ENCODE peak calls at places on chromosomes 12 and 14, in six cellular contexts. P, J, H, Y, G and R are unnamed samples.

GRCh38 chr14:91012050-91012449 is 48.4 kb downstream of the RPS6KA5 start:
- DNase-seq in P (no peak), J (no peak), H (no peak), Y (no peak), G (no peak), R (no peak)

GRCh38 chr12:39127401-39127800 is 222.0 kb upstream of the CPNE8 start:
- DNase-seq in P (no peak), J (no peak), H (no peak), Y (no peak), G (no peak), R (no peak)

GRCh38 chr14:92382677-92383076 is 59.7 kb downstream of the SLC24A4 start:
- DNase-seq in P (no peak), J (peak; percentile 65), H (no peak), Y (peak; percentile 29), G (no peak), R (no peak)

GRCh38 chr12:2974560-2974971 is 15.4 kb downstream of the TEAD4 start:
- DNase-seq in P (no peak), J (no peak), H (no peak), Y (no peak), G (no peak), R (no peak)

GRCh38 chr12:31009976-31010375 is 63.7 kb upstream of the DDX11 start:
- DNase-seq in P (no peak), J (peak; percentile 24), H (no peak), Y (no peak), G (no peak), R (no peak)

GRCh38 chr14:91228112-91229004 is 16.1 kb downstream of the GPR68 start:
- DNase-seq in P (no peak), J (peak; percentile 84), H (peak; percentile 88), Y (peak; percentile 49), G (no peak), R (no peak)

GRCh38 chr14:63045612-63046320 is 508 bp upstream of the KCNH5 start:
- DNase-seq in P (no peak), J (no peak), H (no peak), Y (no peak), G (no peak), R (peak; percentile 93)

GRCh38 chr12:47828967-47829482 is 9.3 kb upstream of the HDAC7 start:
- DNase-seq in P (peak; percentile 77), J (peak; percentile 81), H (no peak), Y (peak; percentile 68), G (peak; percentile 87), R (peak; percentile 71)

GRCh38 chr12:106171117-106171750 is 32.5 kb upstream of the NUAK1 start:
- DNase-seq in P (no peak), J (no peak), H (no peak), Y (no peak), G (no peak), R (no peak)

GRCh38 chr12:3000548-3001275 is 41.5 kb downstream of the TEAD4 start:
- DNase-seq in P (no peak), J (no peak), H (no peak), Y (no peak), G (no peak), R (no peak)

GRCh38 chr14:101709962-101710891 is 51.3 kb upstream of the PPP2R5C start:
- DNase-seq in P (no peak), J (no peak), H (no peak), Y (no peak), G (peak; percentile 14), R (no peak)

GRCh38 chr14:101033446-101034165 is 130.1 kb upstream of the RTL1 start:
- DNase-seq in P (no peak), J (peak; percentile 52), H (no peak), Y (no peak), G (no peak), R (peak; percentile 66)

GRCh38 chr12:106239241-106239950 is 8.4 kb downstream of the CKAP4 start:
- DNase-seq in P (no peak), J (no peak), H (no peak), Y (no peak), G (no peak), R (no peak)

GRCh38 chr12:47014474-47014873 is 64.9 kb upstream of the PCED1B start:
- DNase-seq in P (no peak), J (no peak), H (no peak), Y (peak; percentile 87), G (no peak), R (no peak)

GRCh38 chr12:126663304-126664094 is 1598.3 kb downstream of the AACS start:
- DNase-seq in P (no peak), J (no peak), H (no peak), Y (peak; percentile 1), G (no peak), R (no peak)
- TF ChIP-seq CTCF in P (no peak), J (no peak), H (peak; percentile 27), Y (peak; percentile 59), G (no peak), R (peak; percentile 22)

DNA sequence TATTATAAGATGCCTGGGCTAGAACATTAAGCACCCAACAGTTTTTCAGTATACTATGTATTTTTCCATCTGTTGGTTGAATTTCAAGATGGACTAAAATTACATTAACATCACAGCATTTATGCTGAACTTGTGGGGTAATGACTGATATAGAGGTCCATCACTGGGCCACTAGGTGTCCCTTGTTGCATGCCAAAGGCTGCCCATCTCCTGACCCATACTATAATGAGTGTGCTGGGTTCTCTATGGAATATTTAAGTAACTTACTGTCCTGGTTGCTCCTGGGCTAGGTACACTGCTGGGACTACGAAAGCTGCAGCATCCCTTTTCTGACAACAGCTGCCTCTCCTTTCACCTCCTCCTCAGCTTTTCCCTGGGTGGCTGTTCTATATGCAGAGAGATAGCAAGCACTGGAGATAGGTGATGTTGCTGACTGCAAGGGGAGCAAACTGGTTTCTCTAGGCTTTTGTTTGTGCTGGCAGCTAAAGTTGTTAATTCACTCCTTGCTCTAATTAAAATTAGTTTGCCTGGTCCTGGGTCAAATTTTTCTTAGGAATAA is 138.6 kb upstream of the TRHDE start:
- DNase-seq in P (no peak), J (no peak), H (no peak), Y (peak; percentile 4), G (no peak), R (no peak)
- TF ChIP-seq CTCF in P (no peak), J (no peak), H (peak; percentile 32), Y (peak; percentile 54), G (no peak), R (peak; percentile 42)

DNA sequence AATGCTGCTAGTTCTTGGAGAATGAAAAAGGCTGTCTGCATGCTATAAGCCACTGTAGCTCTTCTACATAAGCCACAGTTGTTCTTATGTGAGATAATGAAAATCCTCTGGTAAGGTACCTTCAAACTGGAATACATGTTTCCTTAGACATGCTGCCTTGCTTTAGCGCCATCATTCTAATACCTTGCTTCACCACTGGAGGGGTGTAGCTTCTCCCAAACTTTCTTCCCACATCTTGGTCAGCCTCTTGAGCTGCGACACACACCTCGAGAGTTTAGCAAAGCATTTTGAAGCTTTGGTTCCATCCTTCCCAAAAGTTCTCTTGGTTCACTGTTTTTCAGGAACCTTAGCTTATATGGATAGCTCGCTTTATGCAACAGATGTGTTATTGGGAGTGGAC is 69.5 kb downstream of the NKX2-1 start:
- DNase-seq in P (no peak), J (no peak), H (no peak), Y (no peak), G (no peak), R (no peak)
- TF ChIP-seq CTCF in P (no peak), J (no peak), H (no peak), Y (no peak), G (no peak), R (no peak)

GRCh38 chr14:68713782-68714181 is 79.1 kb downstream of the ZFP36L1 start:
- DNase-seq in P (no peak), J (no peak), H (no peak), Y (no peak), G (no peak), R (no peak)

GRCh38 chr14:68718033-68718725 is 74.7 kb downstream of the ZFP36L1 start:
- DNase-seq in P (no peak), J (no peak), H (no peak), Y (no peak), G (no peak), R (no peak)

GRCh38 chr14:68715032-68715924 is 77.6 kb downstream of the ZFP36L1 start:
- DNase-seq in P (no peak), J (no peak), H (no peak), Y (no peak), G (no peak), R (no peak)

GRCh38 chr14:68719634-68720384 is 73.1 kb downstream of the ZFP36L1 start:
- DNase-seq in P (no peak), J (no peak), H (no peak), Y (no peak), G (no peak), R (no peak)

DNA sequence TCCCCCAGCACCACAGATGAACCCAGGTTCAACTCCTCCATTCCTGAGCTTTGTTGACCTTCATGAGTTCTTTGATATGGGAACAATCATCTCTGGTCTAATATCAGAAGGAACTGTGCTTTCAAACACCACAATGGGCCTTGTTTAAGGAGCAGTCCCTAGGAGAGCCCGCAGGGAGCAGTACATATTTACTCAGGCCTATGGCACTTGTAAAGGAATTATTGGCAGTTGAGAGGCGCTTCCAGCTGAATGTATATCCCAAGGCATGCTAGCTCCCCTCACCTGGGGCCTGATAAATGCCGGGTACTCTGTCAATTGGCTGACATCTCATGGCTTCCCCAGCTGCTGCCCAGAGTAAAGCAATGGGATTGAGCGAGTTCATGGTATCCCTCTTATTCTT is 76.2 kb downstream of the ZFP36L1 start:
- DNase-seq in P (no peak), J (no peak), H (no peak), Y (no peak), G (no peak), R (no peak)
- TF ChIP-seq CTCF in P (no peak), J (no peak), H (no peak), Y (no peak), G (no peak), R (no peak)

GRCh38 chr12:100927825-100928224 is 133.2 kb downstream of the ANO4 start:
- DNase-seq in P (no peak), J (no peak), H (no peak), Y (peak; percentile 44), G (no peak), R (no peak)

GRCh38 chr12:100926669-100927248 is 132.2 kb downstream of the ANO4 start:
- DNase-seq in P (no peak), J (no peak), H (no peak), Y (peak; percentile 28), G (no peak), R (no peak)
- TF ChIP-seq CTCF in P (no peak), J (no peak), H (peak; percentile 14), Y (peak; percentile 60), G (no peak), R (peak; percentile 68)